ENCODE peak calls at places on chromosomes 4 and X, in five cellular contexts. Y is transverse colon, L is endothelial cell of umbilical vein, P is sigmoid colon, Z is stomach. J is an unnamed sample.

GRCh38 chr4:82551734-82552133 is 10.1 kb downstream of the TMEM150C start:
- DNase-seq in L (no peak), P (no peak), Y (no peak), Z (no peak), J (no peak)

GRCh38 chrX:94058728-94059382 is 384.8 kb downstream of the FAM133A start:
- DNase-seq in L (no peak), Z (no peak), Y (no peak), P (no peak), J (no peak)

GRCh38 chr4:57154191-57154590 is 44.0 kb upstream of the IGFBP7 start:
- DNase-seq in P (no peak), Y (no peak), L (peak; percentile 45), Z (no peak), J (no peak)

GRCh38 chr4:173119818-173120217 is 48.8 kb upstream of the GALNT7 start:
- DNase-seq in P (no peak), L (no peak), Y (no peak), Z (no peak), J (no peak)

GRCh38 chr4:118279920-118280432 is 72.8 kb downstream of the PRSS12 start:
- DNase-seq in P (no peak), L (no peak), Y (no peak), Z (no peak), J (no peak)

GRCh38 chr4:43932448-43932847 is 516.2 kb downstream of the KCTD8 start:
- DNase-seq in L (no peak), P (no peak), Y (no peak), Z (no peak), J (no peak)

GRCh38 chr4:7653510-7654414 is 219.0 kb upstream of the PSAPL1 start:
- DNase-seq in Z (no peak), L (no peak), Y (no peak), P (no peak), J (no peak)

GRCh38 chr4:3495341-3495975 is 32.4 kb downstream of the DOK7 start:
- DNase-seq in L (no peak), Z (no peak), P (no peak), Y (no peak), J (no peak)

GRCh38 chrX:130108647-130109428 is 1.5 kb downstream of the ELF4 start:
- DNase-seq in Y (peak; percentile 73), Z (no peak), L (no peak), P (no peak), J (no peak)

GRCh38 chr4:141636771-141637460 is 533 bp downstream of the IL15 start:
- DNase-seq in P (peak; percentile 67), Y (peak; percentile 64), L (peak; percentile 74), Z (peak; percentile 58), J (peak; percentile 17)

GRCh38 chrX:13162772-13163171 is 118.4 kb upstream of the FAM9C start:
- DNase-seq in Y (no peak), P (no peak), L (no peak), Z (no peak), J (no peak)

GRCh38 chr4:44988011-44988410 is 261.7 kb upstream of the GNPDA2 start:
- DNase-seq in P (no peak), Y (no peak), L (no peak), Z (no peak), J (no peak)

GRCh38 chr4:181661090-181661489 is 582.1 kb upstream of the TENM3 start:
- DNase-seq in Z (no peak), L (no peak), Y (no peak), P (no peak), J (no peak)

GRCh38 chr4:38146383-38146782 is 186.2 kb downstream of the PTTG2 start:
- DNase-seq in Z (no peak), Y (no peak), P (no peak), L (no peak), J (no peak)

GRCh38 chr4:121462660-121463261 is 81.9 kb upstream of the QRFPR start:
- DNase-seq in P (no peak), L (peak; percentile 78), Y (peak; percentile 20), Z (peak; percentile 31), J (no peak)

GRCh38 chrX:20374866-20375530 is 108.3 kb upstream of the RPS6KA3 start:
- DNase-seq in Y (no peak), L (no peak), Z (no peak), P (no peak), J (no peak)

GRCh38 chr4:154332681-154333421 is 158.7 kb downstream of the DCHS2 start:
- DNase-seq in L (no peak), Z (no peak), P (peak; percentile 74), Y (peak; percentile 24), J (no peak)

GRCh38 chrX:124005220-124005619 is 43.7 kb downstream of the STAG2 start:
- DNase-seq in Y (no peak), P (no peak), L (no peak), Z (no peak), J (no peak)

GRCh38 chr4:153204247-153205027 is at the start of gene TRIM2:
- DNase-seq in Y (peak; percentile 86), P (peak; percentile 84), Z (peak; percentile 93), L (peak; percentile 67), J (no peak)

GRCh38 chr4:119627267-119628190 is 1.1 kb downstream of the PDE5A start:
- DNase-seq in L (peak; percentile 41), P (peak; percentile 91), Y (peak; percentile 72), Z (peak; percentile 51), J (peak; percentile 42)

GRCh38 chr4:100299019-100299418 is 108.8 kb upstream of the DDIT4L start:
- DNase-seq in Y (no peak), Z (no peak), P (no peak), L (peak; percentile 87), J (no peak)

GRCh38 chrX:119041175-119041574 is 31.6 kb upstream of the CT47C1 start:
- DNase-seq in Z (peak; percentile 40), P (peak; percentile 82), Y (peak; percentile 55), L (peak; percentile 90), J (peak; percentile 19)

GRCh38 chr4:138573246-138573645 is 331.1 kb upstream of the SLC7A11 start:
- DNase-seq in P (no peak), Y (no peak), Z (no peak), L (no peak), J (no peak)

GRCh38 chr4:174324725-174325124 is 41.0 kb downstream of the CEP44 start:
- DNase-seq in P (no peak), Z (no peak), Y (no peak), L (no peak), J (no peak)

GRCh38 chr4:75708218-75708691 is 16.1 kb upstream of the USO1 start:
- DNase-seq in Y (peak; percentile 50), P (no peak), L (no peak), Z (no peak), J (no peak)

GRCh38 chr4:576991-577498 is 950 bp upstream of the TMEM271 start:
- DNase-seq in P (no peak), L (no peak), Y (no peak), Z (no peak), J (no peak)

GRCh38 chr4:1403177-1403583 is 3.1 kb downstream of the NKX1-1 start:
- DNase-seq in P (peak; percentile 41), Z (peak; percentile 18), Y (no peak), L (no peak), J (peak; percentile 38)

GRCh38 chr4:79273918-79274317 is 51.9 kb downstream of the NAA11 start:
- DNase-seq in L (no peak), Y (no peak), P (no peak), Z (no peak), J (no peak)

DNA sequence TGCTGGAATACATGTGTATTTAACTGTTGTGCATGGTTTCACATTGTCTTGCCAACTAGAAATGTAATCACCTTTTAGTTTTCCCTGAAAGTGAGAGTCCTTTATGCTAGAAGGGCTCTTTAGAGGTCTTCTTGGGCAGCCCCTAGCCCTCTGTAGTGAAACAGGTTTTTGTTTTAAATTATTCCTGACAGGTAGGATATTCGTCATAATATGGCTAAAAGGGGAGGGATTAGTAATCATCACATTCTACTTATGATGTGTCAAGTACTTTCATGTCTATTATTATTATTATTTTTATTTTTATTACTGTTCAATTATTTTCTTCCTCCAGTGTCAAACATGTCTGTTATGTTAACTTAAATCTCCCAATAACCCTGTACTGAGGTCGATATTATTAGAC is 35.5 kb downstream of the MSN start:
- DNase-seq in Z (no peak), L (no peak), P (no peak), Y (no peak), J (no peak)
- H3K4me1 ChIP-seq in Z (peaks cover 79% of the 10 kb centered on the region), L (peaks cover 72% of the 10 kb centered on the region), P (no peaks in the 10 kb centered on the region), Y (peaks cover 7% of the 10 kb centered on the region), J (no peaks in the 10 kb centered on the region)

GRCh38 chr4:92249541-92249940 is 54.2 kb upstream of the GRID2 start:
- DNase-seq in Y (no peak), Z (no peak), P (no peak), L (no peak), J (no peak)
- TF ChIP-seq POLR2A in Y (no peak), Z (no peak), P (no peak), L (no peak), J (no peak)

DNA sequence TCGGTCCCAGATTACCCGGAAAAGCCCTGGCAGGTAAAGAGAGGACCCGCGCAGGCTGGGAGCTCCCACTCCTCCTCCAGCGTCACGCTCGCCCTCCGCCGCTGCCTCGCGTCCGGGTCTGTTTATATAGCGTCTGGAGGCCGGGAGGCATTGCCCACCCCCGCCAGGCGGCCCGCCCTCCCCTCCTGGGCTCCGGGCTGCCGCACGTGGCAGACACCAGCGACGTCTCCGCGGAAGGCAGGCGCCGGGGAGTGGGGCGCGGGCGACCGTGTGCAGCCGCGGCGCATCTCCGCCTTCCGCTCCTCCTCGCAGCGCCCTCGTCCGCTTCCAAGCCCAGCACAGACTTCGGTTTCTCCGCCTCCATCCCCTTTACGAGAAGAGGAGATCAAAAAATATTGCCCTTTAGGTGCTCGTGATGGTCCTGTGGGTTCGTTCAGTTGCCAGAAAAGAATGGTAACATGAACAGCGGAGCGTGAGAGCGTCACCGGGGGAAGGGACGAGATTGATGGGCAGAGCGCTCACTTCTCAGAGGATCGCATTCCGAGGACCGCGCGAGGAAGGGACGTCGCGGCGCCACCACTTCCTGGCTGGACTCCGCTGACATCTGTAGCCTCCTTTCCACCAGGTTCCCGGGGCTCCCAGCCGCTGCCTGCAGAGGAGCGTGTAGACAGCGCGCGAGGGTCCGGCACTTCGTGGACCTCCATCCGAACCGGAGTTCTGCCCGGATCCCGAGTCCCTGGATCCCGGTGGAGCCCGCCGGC is at the start of gene GALNTL6:
- DNase-seq in Z (no peak), Y (no peak), L (no peak), P (peak; percentile 48), J (no peak)
- TF ChIP-seq POLR2AphosphoS5 in Z (no peak), Y (no peak), L (no peak), P (no peak), J (no peak)

GRCh38 chr4:125732682-125733081 is 417.9 kb downstream of the FAT4 start:
- DNase-seq in Y (no peak), L (no peak), P (no peak), Z (no peak), J (no peak)
- H3K4me1 ChIP-seq in Y (no peaks in the 10 kb centered on the region), L (peaks cover 38% of the 10 kb centered on the region), P (no peaks in the 10 kb centered on the region), Z (no peaks in the 10 kb centered on the region), J (no peaks in the 10 kb centered on the region)

DNA sequence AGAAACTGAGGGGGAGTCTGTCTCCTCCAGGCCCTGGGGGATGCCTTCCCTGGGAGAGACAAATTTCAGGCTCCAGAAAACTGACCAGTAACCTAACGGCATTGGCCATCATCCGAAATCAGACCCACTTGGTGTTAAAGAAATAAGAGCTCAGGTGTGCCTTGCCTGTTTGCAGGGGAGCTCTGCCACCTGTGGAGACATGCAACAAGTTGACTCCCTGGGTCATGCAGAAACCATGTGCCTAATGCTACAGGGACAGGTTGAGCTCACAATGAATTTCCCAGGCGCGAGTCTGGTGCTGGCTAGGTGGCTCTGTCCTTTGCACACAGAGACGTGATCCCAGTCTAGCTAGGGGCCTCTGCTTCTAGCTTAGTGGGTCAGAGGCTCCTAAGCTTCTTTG is 95.8 kb upstream of the KIT start:
- DNase-seq in L (no peak), P (no peak), Y (no peak), Z (no peak), J (no peak)
- TF ChIP-seq POLR2A in L (no peak), P (no peak), Y (no peak), Z (no peak), J (no peak)

J was measured in breast epithelium.